ENCODE peak calls at places on chromosomes 7 and 10, in five cellular contexts. One of them, this sample, is unnamed.
A peak's percentile ranks its signal among the peaks of the same experiment; 100 is the strongest.

GRCh38 chr10:132632091-132632561 is 94.5 kb downstream of the INPP5A start:
- DNase-seq in ACHN: no peak
- DNase-seq in LoVo: no peak
- DNase-seq in testis: no peak
- DNase-seq in activated T-helper 1 cell treated with Interleukin-2 at 50 U/mL for 16 hours: no peak
- DNase-seq in this sample: no peak

GRCh38 chr7:42534441-42534840 is 297.4 kb upstream of the GLI3 start:
- DNase-seq in LoVo: no peak
- DNase-seq in activated T-helper 1 cell treated with Interleukin-2 at 50 U/mL for 16 hours: no peak
- DNase-seq in testis: no peak
- DNase-seq in ACHN: no peak
- DNase-seq in this sample: no peak

GRCh38 chr10:31770307-31770902 is 158.2 kb downstream of the ARHGAP12 start:
- DNase-seq in LoVo: peak; percentile 17
- DNase-seq in testis: no peak
- DNase-seq in activated T-helper 1 cell treated with Interleukin-2 at 50 U/mL for 16 hours: peak; percentile 33
- DNase-seq in ACHN: peak; percentile 26
- DNase-seq in this sample: peak; percentile 73

GRCh38 chr7:20374391-20374790 is 43.7 kb downstream of the ITGB8 start:
- DNase-seq in testis: peak; percentile 27
- DNase-seq in LoVo: no peak
- DNase-seq in ACHN: no peak
- DNase-seq in activated T-helper 1 cell treated with Interleukin-2 at 50 U/mL for 16 hours: no peak
- DNase-seq in this sample: no peak

GRCh38 chr7:117717341-117717740 is 155.9 kb downstream of the CTTNBP2 start:
- DNase-seq in testis: no peak
- DNase-seq in ACHN: no peak
- DNase-seq in activated T-helper 1 cell treated with Interleukin-2 at 50 U/mL for 16 hours: no peak
- DNase-seq in LoVo: no peak
- DNase-seq in this sample: no peak

GRCh38 chr7:3721422-3721821 is 420.4 kb downstream of the SDK1 start:
- DNase-seq in testis: no peak
- DNase-seq in activated T-helper 1 cell treated with Interleukin-2 at 50 U/mL for 16 hours: no peak
- DNase-seq in LoVo: no peak
- DNase-seq in ACHN: no peak
- DNase-seq in this sample: no peak

GRCh38 chr7:101952355-101953247 is 135.2 kb downstream of the CUX1 start:
- DNase-seq in testis: no peak
- DNase-seq in LoVo: no peak
- DNase-seq in ACHN: peak; percentile 60
- DNase-seq in activated T-helper 1 cell treated with Interleukin-2 at 50 U/mL for 16 hours: no peak
- DNase-seq in this sample: no peak

GRCh38 chr7:144408116-144408515 is 4.6 kb upstream of the NOBOX start:
- DNase-seq in testis: no peak
- DNase-seq in activated T-helper 1 cell treated with Interleukin-2 at 50 U/mL for 16 hours: no peak
- DNase-seq in LoVo: no peak
- DNase-seq in ACHN: no peak
- DNase-seq in this sample: no peak

GRCh38 chr10:29862926-29863614 is 196.3 kb downstream of the JCAD start:
- DNase-seq in ACHN: peak; percentile 74
- DNase-seq in LoVo: peak; percentile 14
- DNase-seq in activated T-helper 1 cell treated with Interleukin-2 at 50 U/mL for 16 hours: no peak
- DNase-seq in testis: no peak
- DNase-seq in this sample: no peak

GRCh38 chr7:142275028-142275427 is 17.2 kb upstream of the PRSS58 start:
- DNase-seq in LoVo: no peak
- DNase-seq in testis: no peak
- DNase-seq in activated T-helper 1 cell treated with Interleukin-2 at 50 U/mL for 16 hours: no peak
- DNase-seq in ACHN: no peak
- DNase-seq in this sample: no peak

GRCh38 chr10:7383442-7383841 is 27.4 kb downstream of the SFMBT2 start:
- DNase-seq in ACHN: no peak
- DNase-seq in activated T-helper 1 cell treated with Interleukin-2 at 50 U/mL for 16 hours: no peak
- DNase-seq in testis: no peak
- DNase-seq in LoVo: no peak
- DNase-seq in this sample: no peak